ENCODE peak calls at places on chromosome 9, in ten cellular contexts. O is sigmoid colon; I is KG1; Y is naive thymus-derived CD8-positive, alpha-beta T cell; W is stimulated activated CD8-positive, alpha-beta memory T cell treated with anti-CD3 and anti-CD28 coated beads, Interleukin-7, amount 100 ng/mL, for 24 hours; K is T-helper 17 cell; M is NCI-H2081; C is tibial nerve; V is omental fat pad; E is NCI-H1694 treated with DMSO at 0.1 percent for 48 hours. X is an unnamed sample.

GRCh38 chr9:85528142-85528541 is 213.6 kb downstream of the AGTPBP1 start:
- DNase-seq in O (no peak), I (no peak), Y (no peak), W (no peak), K (no peak), M (no peak), C (no peak), V (no peak), E (no peak), X (no peak)

GRCh38 chr9:134548185-134548584 is 93.4 kb upstream of the COL5A1 start:
- DNase-seq in O (peak), I (no peak), Y (no peak), W (no peak), K (no peak), M (no peak), C (no peak), V (no peak), E (no peak), X (no peak)

GRCh38 chr9:94183240-94183999 is 75.7 kb upstream of the ZNF169 start:
- DNase-seq in O (no peak), I (no peak), Y (no peak), W (no peak), K (no peak), M (no peak), C (no peak), V (no peak), E (no peak), X (no peak)

GRCh38 chr9:132997591-132997990 is 19.1 kb downstream of the GFI1B start:
- DNase-seq in O (no peak), I (no peak), Y (no peak), W (no peak), K (no peak), M (no peak), C (no peak), V (no peak), E (no peak), X (no peak)

GRCh38 chr9:91820949-91821880 is 128.8 kb downstream of the ROR2 start:
- DNase-seq in O (peak), I (no peak), Y (no peak), W (no peak), K (no peak), M (no peak), C (no peak), V (no peak), E (no peak), X (no peak)

GRCh38 chr9:113152699-113153098 is 1.9 kb downstream of the SLC31A2 start:
- DNase-seq in O (no peak), I (no peak), Y (no peak), W (no peak), K (no peak), M (no peak), C (no peak), V (no peak), E (no peak), X (no peak)

GRCh38 chr9:18396102-18396728 is 77.7 kb upstream of the ADAMTSL1 start:
- DNase-seq in O (no peak), I (no peak), Y (no peak), W (no peak), K (no peak), M (peak), C (no peak), V (no peak), E (no peak), X (no peak)

GRCh38 chr9:16625831-16626230 is 244.6 kb downstream of the BNC2 start:
- DNase-seq in O (no peak), I (no peak), Y (no peak), W (no peak), K (no peak), M (no peak), C (no peak), V (no peak), E (no peak), X (no peak)

GRCh38 chr9:108727580-108728056 is 128.2 kb downstream of the ACTL7B start:
- DNase-seq in O (peak), I (no peak), Y (no peak), W (no peak), K (no peak), M (no peak), C (no peak), V (no peak), E (no peak), X (no peak)

GRCh38 chr9:95808001-95808400 is 67.5 kb upstream of the ERCC6L2 start:
- DNase-seq in O (no peak), I (no peak), Y (no peak), W (no peak), K (no peak), M (peak), C (no peak), V (no peak), E (no peak), X (no peak)

GRCh38 chr9:134492721-134493470 is 148.7 kb upstream of the COL5A1 start:
- DNase-seq in O (peak), I (no peak), Y (no peak), W (no peak), K (no peak), M (no peak), C (no peak), V (no peak), E (no peak), X (peak)

GRCh38 chr9:131027048-131027871 is 18.3 kb downstream of the LAMC3 start:
- DNase-seq in O (no peak), I (no peak), Y (no peak), W (no peak), K (no peak), M (no peak), C (no peak), V (no peak), E (no peak), X (no peak)

GRCh38 chr9:122382901-122383850 is 12.4 kb downstream of the PTGS1 start:
- DNase-seq in O (peak), I (no peak), Y (no peak), W (no peak), K (no peak), M (no peak), C (no peak), V (no peak), E (no peak), X (no peak)

GRCh38 chr9:76116913-76117312 is 226.4 kb downstream of the PCSK5 start:
- DNase-seq in O (no peak), I (no peak), Y (no peak), W (no peak), K (no peak), M (no peak), C (no peak), V (no peak), E (no peak), X (no peak)

GRCh38 chr9:94860678-94861588 is 134.4 kb downstream of the AOPEP start:
- DNase-seq in O (no peak), I (peak), Y (peak), W (peak), K (peak), M (peak), C (no peak), V (no peak), E (no peak), X (no peak)

GRCh38 chr9:30519756-30520155 is 1864.7 kb upstream of the ACO1 start:
- DNase-seq in O (no peak), I (no peak), Y (no peak), W (no peak), K (no peak), M (no peak), C (no peak), V (no peak), E (no peak), X (no peak)

GRCh38 chr9:91130796-91131318 is 230.9 kb downstream of the AUH start:
- DNase-seq in O (no peak), I (no peak), Y (no peak), W (no peak), K (no peak), M (no peak), C (no peak), V (no peak), E (no peak), X (no peak)

GRCh38 chr9:79559501-79560181 is 12.1 kb upstream of the TLE4 start:
- DNase-seq in O (no peak), I (no peak), Y (no peak), W (no peak), K (no peak), M (peak), C (no peak), V (no peak), E (no peak), X (no peak)